ENCODE peak calls at places on chromosome 21, in five cellular contexts. J is sigmoid colon, V is ovary, X is uterus, D is H54. Z is an unnamed sample.

GRCh38 chr21:34166468-34166867 is 93.1 kb downstream of the MRPS6 start:
- DNase-seq in J (peak), V (no peak), X (no peak), D (no peak), Z (no peak)

GRCh38 chr21:17813353-17813752 is 5.8 kb downstream of the C21orf91 start:
- DNase-seq in J (no peak), V (no peak), X (no peak), D (no peak), Z (no peak)

GRCh38 chr21:21818898-21819297 is 820.7 kb downstream of the NCAM2 start:
- DNase-seq in J (no peak), V (no peak), X (no peak), D (no peak), Z (no peak)

GRCh38 chr21:32578107-32578691 is 7.1 kb downstream of the TCP10L start:
- DNase-seq in J (no peak), V (no peak), X (no peak), D (peak), Z (no peak)

GRCh38 chr21:34148826-34149558 is 75.6 kb downstream of the MRPS6 start:
- DNase-seq in J (peak), V (no peak), X (no peak), D (no peak), Z (no peak)

GRCh38 chr21:33572350-33572749 is 16.1 kb downstream of the DONSON start:
- DNase-seq in J (no peak), V (no peak), X (no peak), D (no peak), Z (no peak)

GRCh38 chr21:24456358-24456757 is 1150.9 kb downstream of the MRPL39 start:
- DNase-seq in J (no peak), V (no peak), X (no peak), D (no peak), Z (no peak)

GRCh38 chr21:33531007-33531406 is 10.9 kb downstream of the GART start:
- DNase-seq in J (no peak), V (no peak), X (no peak), D (no peak), Z (no peak)

GRCh38 chr21:43317254-43317748 is 109.6 kb downstream of the SIK1 start:
- DNase-seq in J (no peak), V (no peak), X (no peak), D (no peak), Z (no peak)

GRCh38 chr21:35026617-35027557 is 22.2 kb downstream of the RUNX1 start:
- DNase-seq in J (peak), V (peak), X (peak), D (peak), Z (peak)

GRCh38 chr21:33682992-33683627 is 40.8 kb downstream of the ITSN1 start:
- DNase-seq in J (no peak), V (no peak), X (no peak), D (peak), Z (no peak)

GRCh38 chr21:42737969-42738590 is 84.7 kb downstream of the PDE9A start:
- DNase-seq in J (peak), V (peak), X (peak), D (no peak), Z (no peak)

GRCh38 chr21:43613755-43614638 is 45.3 kb downstream of the HSF2BP start:
- DNase-seq in J (no peak), V (no peak), X (no peak), D (no peak), Z (peak)

GRCh38 chr21:41900401-41900800 is 21.3 kb upstream of the PRDM15 start:
- DNase-seq in J (peak), V (no peak), X (no peak), D (no peak), Z (no peak)

GRCh38 chr21:33866851-33867250 is 48.8 kb downstream of the ATP5PO start:
- DNase-seq in J (no peak), V (no peak), X (no peak), D (peak), Z (no peak)

GRCh38 chr21:41147096-41147978 is 20.6 kb upstream of the BACE2 start:
- DNase-seq in J (no peak), V (no peak), X (no peak), D (no peak), Z (no peak)

GRCh38 chr21:20802631-20803260 is 195.5 kb upstream of the NCAM2 start:
- DNase-seq in J (no peak), V (no peak), X (no peak), D (no peak), Z (no peak)

GRCh38 chr21:32991299-32991850 is 34.4 kb upstream of the OLIG2 start:
- DNase-seq in J (no peak), V (no peak), X (no peak), D (no peak), Z (no peak)

GRCh38 chr21:35743571-35743970 is 316.8 kb downstream of the SETD4 start:
- DNase-seq in J (no peak), V (no peak), X (no peak), D (no peak), Z (no peak)

GRCh38 chr21:17416139-17416538 is 96.7 kb upstream of the CXADR start:
- DNase-seq in J (no peak), V (no peak), X (no peak), D (no peak), Z (no peak)

GRCh38 chr21:43304621-43305335 is 122.2 kb downstream of the SIK1 start:
- DNase-seq in J (peak), V (no peak), X (no peak), D (no peak), Z (no peak)

GRCh38 chr21:14520535-14520934 is 25.6 kb downstream of the SAMSN1 start:
- DNase-seq in J (no peak), V (no peak), X (no peak), D (no peak), Z (no peak)
- TF ChIP-seq POLR2A in J (no peak), V (no peak), X (no peak), D (no peak), Z (no peak)

GRCh38 chr21:26965091-26965566 is 1.8 kb downstream of the ADAMTS5 start:
- DNase-seq in J (no peak), V (no peak), X (no peak), D (no peak), Z (peak)

GRCh38 chr21:26966360-26966977 is 419 bp downstream of the ADAMTS5 start:
- DNase-seq in J (peak), V (no peak), X (no peak), D (no peak), Z (peak)

GRCh38 chr21:26965567-26966359 is 1.1 kb downstream of the ADAMTS5 start:
- DNase-seq in J (peak), V (peak), X (peak), D (no peak), Z (peak)

GRCh38 chr21:26964379-26964778 is 2.5 kb downstream of the ADAMTS5 start:
- DNase-seq in J (peak), V (peak), X (peak), D (no peak), Z (no peak)

DNA sequence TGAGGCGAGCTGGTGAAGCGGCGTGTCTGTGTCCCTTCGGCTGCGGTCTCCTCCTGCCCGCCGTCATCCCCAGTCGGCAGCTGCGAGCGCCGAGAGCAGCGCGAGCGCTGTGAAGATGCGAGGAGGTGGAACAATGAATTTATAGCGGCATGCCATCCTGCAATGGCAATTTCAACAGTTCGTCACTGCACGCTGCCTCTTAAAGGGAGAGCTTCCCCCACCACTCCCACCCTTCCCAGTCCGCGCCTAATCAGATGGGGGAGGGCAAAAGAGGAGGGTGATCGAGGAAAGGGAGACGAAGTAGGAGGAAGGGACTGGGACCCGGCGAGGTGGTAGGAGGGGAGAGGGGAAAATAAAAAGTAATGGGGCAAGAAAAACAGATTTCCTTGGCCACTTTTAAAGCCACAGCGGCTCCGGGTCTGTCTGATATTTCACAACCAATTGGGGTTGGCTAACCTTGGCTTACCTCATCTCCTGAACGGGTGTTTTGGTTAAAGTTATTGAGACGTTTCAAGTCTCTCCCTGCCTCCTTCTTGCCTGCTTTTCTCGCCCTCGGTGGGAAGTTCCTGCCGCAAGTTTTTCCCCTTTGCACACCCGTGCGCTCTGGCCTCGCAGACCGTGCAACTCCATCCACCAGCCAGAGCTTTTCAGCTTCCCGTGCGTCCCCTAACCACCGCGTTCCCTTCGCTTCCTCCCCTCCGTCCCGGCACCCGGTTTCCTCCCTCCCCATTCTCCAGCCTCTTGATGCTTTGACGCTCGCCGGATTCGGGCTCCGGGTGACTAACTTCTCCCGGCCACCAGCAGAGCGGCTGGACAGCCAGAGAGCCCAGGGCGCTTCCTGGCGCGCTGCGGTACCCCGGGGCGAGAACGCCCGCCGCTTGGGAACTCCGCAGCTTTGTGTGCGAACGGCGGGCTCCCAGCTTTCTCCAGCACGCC is at the start of gene ADAMTS5:
- DNase-seq in J (peak), V (peak), X (peak), D (peak), Z (peak)
- TF ChIP-seq POLR2A in J (no peak), V (peak), X (no peak), D (peak), Z (no peak)

GRCh38 chr21:45496968-45497845 is 45.0 kb downstream of the SLC19A1 start:
- DNase-seq in J (peak), V (peak), X (peak), D (no peak), Z (no peak)
- TF ChIP-seq POLR2A in J (no peak), V (no peak), X (no peak), D (no peak), Z (no peak)

GRCh38 chr21:26167593-26167992 is 3.0 kb downstream of the APP start:
- DNase-seq in J (no peak), V (no peak), X (no peak), D (no peak), Z (no peak)

GRCh38 chr21:26170471-26171309 is at the start of gene APP:
- DNase-seq in J (peak), V (peak), X (peak), D (peak), Z (peak)

GRCh38 chr21:26171310-26172100 is 935 bp upstream of the APP start:
- DNase-seq in J (no peak), V (no peak), X (no peak), D (no peak), Z (no peak)

GRCh38 chr21:26169061-26169610 is 1.4 kb downstream of the APP start:
- DNase-seq in J (peak), V (peak), X (peak), D (peak), Z (no peak)

GRCh38 chr21:26169611-26170470 is 729 bp downstream of the APP start:
- DNase-seq in J (peak), V (peak), X (peak), D (peak), Z (peak)
- TF ChIP-seq POLR2A in J (no peak), V (peak), X (no peak), D (peak), Z (no peak)

DNA sequence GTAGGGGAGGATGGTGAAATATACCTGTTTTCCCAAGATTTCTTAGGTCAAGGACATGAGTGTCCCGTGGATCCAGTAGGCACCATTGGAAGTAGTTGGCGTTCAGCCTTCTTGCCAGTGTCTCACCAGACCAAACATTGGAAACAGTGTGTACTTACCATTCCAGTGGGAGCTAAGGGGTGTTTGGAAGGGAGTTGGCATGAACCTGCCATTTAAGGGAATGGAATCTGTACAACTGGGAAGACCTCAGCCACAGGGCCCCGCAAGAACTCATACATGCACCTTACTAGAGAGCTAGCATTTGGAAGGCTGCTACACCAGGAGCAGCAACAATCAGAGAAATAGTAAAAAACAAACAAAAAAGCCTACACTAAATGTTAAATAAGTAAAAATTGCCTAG is 12.7 kb downstream of the ATP5PF start:
- DNase-seq in J (no peak), V (no peak), X (no peak), D (no peak), Z (no peak)
- TF ChIP-seq POLR2A in J (no peak), V (no peak), X (no peak), D (no peak), Z (no peak)

GRCh38 chr21:14581902-14582457 is 35.9 kb upstream of the SAMSN1 start:
- DNase-seq in J (no peak), V (no peak), X (no peak), D (no peak), Z (no peak)
- TF ChIP-seq POLR2A in J (no peak), V (no peak), X (no peak), D (no peak), Z (no peak)

GRCh38 chr21:28993293-28993629 is 584 bp upstream of the LTN1 start:
- DNase-seq in J (no peak), V (no peak), X (no peak), D (no peak), Z (no peak)
- TF ChIP-seq POLR2A in J (no peak), V (no peak), X (no peak), D (no peak), Z (no peak)